ENCODE peak calls at places on chromosomes 13 and 19, in six cellular contexts. I, U, J, Z, M and X are unnamed samples.
A peak's percentile ranks its signal among the peaks of the same experiment; 100 is the strongest.

GRCh38 chr19:372306-372890 is 27.8 kb upstream of the MIER2 start:
- DNase-seq in J (no peak), I (no peak), Z (no peak), U (no peak), M (peak; percentile 70), X (no peak)

GRCh38 chr13:74135306-74136088 is 1.3 kb upstream of the KLF12 start:
- DNase-seq in J (peak; percentile 27), M (peak; percentile 75), Z (no peak), U (peak; percentile 78), I (peak; percentile 76), X (peak; percentile 78)

GRCh38 chr13:26497991-26498423 is 59.5 kb upstream of the WASF3 start:
- DNase-seq in J (no peak), I (no peak), Z (no peak), U (peak; percentile 36), M (peak; percentile 96), X (no peak)

GRCh38 chr19:7831452-7831851 is 1.4 kb downstream of the EVI5L start:
- DNase-seq in I (peak; percentile 79), J (peak; percentile 76), U (peak; percentile 68), Z (peak; percentile 39), M (peak; percentile 34), X (peak; percentile 38)

GRCh38 chr13:28597641-28598040 is 61.3 kb upstream of the POMP start:
- DNase-seq in U (peak; percentile 73), Z (no peak), I (no peak), M (peak; percentile 60), J (no peak), X (no peak)

GRCh38 chr19:35509861-35510625 is 3.4 kb downstream of the DMKN start:
- DNase-seq in Z (peak; percentile 78), U (peak; percentile 35), J (peak; percentile 23), M (peak; percentile 22), I (peak; percentile 95), X (peak; percentile 82)

GRCh38 chr19:53849237-53849676 is 18.4 kb upstream of the MYADM start:
- DNase-seq in Z (no peak), U (peak; percentile 47), I (no peak), J (no peak), M (peak; percentile 23), X (no peak)

GRCh38 chr13:42732073-42732472 is 49.3 kb upstream of the FAM216B start:
- DNase-seq in U (no peak), I (no peak), J (no peak), Z (no peak), M (no peak), X (no peak)

GRCh38 chr19:28710278-28710677 is 502.7 kb downstream of the UQCRFS1 start:
- DNase-seq in J (no peak), I (no peak), U (peak; percentile 76), Z (no peak), M (peak; percentile 67), X (peak; percentile 59)

GRCh38 chr19:8468761-8469458 is 24.1 kb downstream of the HNRNPM start:
- DNase-seq in U (no peak), I (no peak), J (no peak), Z (no peak), M (peak; percentile 74), X (no peak)

GRCh38 chr19:7265963-7266362 is 28.3 kb downstream of the INSR start:
- DNase-seq in U (no peak), J (peak; percentile 24), M (no peak), Z (no peak), I (no peak), X (no peak)

GRCh38 chr13:94660695-94661324 is 51.5 kb downstream of the SOX21 start:
- DNase-seq in I (no peak), J (no peak), U (peak; percentile 38), Z (no peak), M (peak; percentile 41), X (no peak)

GRCh38 chr13:67408823-67409222 is 178.7 kb upstream of the PCDH9 start:
- DNase-seq in J (no peak), Z (no peak), M (no peak), I (no peak), U (peak; percentile 10), X (no peak)

GRCh38 chr19:35609881-35610353 is 2.6 kb upstream of the HAUS5 start:
- DNase-seq in I (no peak), Z (no peak), M (no peak), U (no peak), J (no peak), X (no peak)

GRCh38 chr19:58279042-58279924 is 528 bp downstream of the ZNF8 start:
- DNase-seq in J (peak; percentile 15), U (peak; percentile 78), M (peak; percentile 51), Z (peak; percentile 25), I (peak; percentile 75), X (no peak)

GRCh38 chr19:38210458-38210987 is 13.5 kb downstream of the DPF1 start:
- DNase-seq in I (peak; percentile 92), M (peak; percentile 28), J (no peak), Z (no peak), U (peak; percentile 38), X (peak; percentile 87)

GRCh38 chr19:5302396-5302795 is 38.2 kb downstream of the PTPRS start:
- DNase-seq in Z (no peak), I (no peak), U (no peak), J (no peak), M (no peak), X (no peak)

GRCh38 chr19:10748195-10748923 is 30.5 kb downstream of the DNM2 start:
- DNase-seq in I (no peak), J (no peak), Z (no peak), M (no peak), U (no peak), X (no peak)

GRCh38 chr19:45917421-45918091 is 3.0 kb upstream of the NANOS2 start:
- DNase-seq in M (no peak), J (no peak), U (no peak), I (no peak), Z (no peak), X (no peak)

GRCh38 chr13:61162106-61162505 is 253.5 kb downstream of the PCDH20 start:
- DNase-seq in Z (no peak), I (no peak), U (no peak), M (no peak), J (no peak), X (no peak)
- H3K27ac ChIP-seq in Z (no peak overlapping the region), I (no peak overlapping the region), U (no peak overlapping the region), M (no peak overlapping the region), J (no peak overlapping the region), X (no peak overlapping the region)

DNA sequence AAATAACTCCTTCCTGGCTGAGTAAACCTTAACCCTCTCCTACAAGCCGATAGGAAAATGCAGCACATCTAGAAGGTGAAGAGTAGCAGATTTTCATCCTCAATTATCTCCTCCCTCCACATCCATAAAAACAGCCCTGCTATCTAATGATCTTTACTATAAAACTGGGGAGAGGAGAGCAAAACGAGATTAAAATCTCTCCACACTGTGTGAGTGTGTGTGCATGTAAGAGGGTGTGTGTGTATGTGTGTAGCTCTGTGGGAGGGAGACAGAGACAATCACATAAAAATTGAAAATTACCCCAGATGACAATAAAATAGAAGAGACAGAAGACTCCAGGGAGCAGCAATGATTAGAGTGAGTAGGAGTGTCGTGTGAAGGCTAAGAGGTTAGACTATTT is 682.9 kb downstream of the DIAPH3 start:
- DNase-seq in Z (no peak), M (no peak), J (no peak), U (no peak), I (no peak), X (no peak)
- H2AK5ac ChIP-seq in Z (peak overlapping the region; percentile 14), M (no peak overlapping the region), J (no peak overlapping the region), U (no peak overlapping the region), I (no peak overlapping the region), X (no peak overlapping the region)

GRCh38 chr13:112638157-112638750 is 50.3 kb upstream of the TUBGCP3 start:
- DNase-seq in U (no peak), J (peak; percentile 45), M (no peak), Z (no peak), I (peak; percentile 55), X (no peak)
- H4K91ac ChIP-seq in U (peak overlapping the region; percentile 49), J (peak overlapping the region; percentile 83), M (no peak overlapping the region), Z (no peak overlapping the region), I (no peak overlapping the region), X (no peak overlapping the region)

GRCh38 chr19:55070755-55071502 is 4.7 kb upstream of the EPS8L1 start:
- DNase-seq in M (peak; percentile 58), U (peak; percentile 32), J (peak; percentile 80), I (no peak), Z (no peak), X (no peak)

GRCh38 chr19:55069137-55069858 is 6.3 kb upstream of the RDH13 start:
- DNase-seq in M (no peak), I (peak; percentile 86), J (peak; percentile 85), U (peak; percentile 32), Z (no peak), X (no peak)

GRCh38 chr19:55067869-55068268 is 4.9 kb upstream of the RDH13 start:
- DNase-seq in I (no peak), M (no peak), Z (no peak), U (no peak), J (no peak), X (no peak)

GRCh38 chr19:55069859-55070225 is 5.8 kb upstream of the EPS8L1 start:
- DNase-seq in M (no peak), I (no peak), Z (no peak), J (no peak), U (no peak), X (no peak)

GRCh38 chr19:55068803-55069136 is 5.8 kb upstream of the RDH13 start:
- DNase-seq in Z (no peak), I (no peak), J (no peak), U (no peak), M (no peak), X (no peak)
- H3K27ac ChIP-seq in Z (no peak overlapping the region), I (no peak overlapping the region), J (peak overlapping the region; percentile 57), U (no peak overlapping the region), M (no peak overlapping the region), X (no peak overlapping the region)

GRCh38 chr19:42279148-42279901 is 10.3 kb downstream of the CIC start:
- DNase-seq in J (no peak), I (peak; percentile 50), M (no peak), Z (no peak), U (no peak), X (no peak)
- H2AK5ac ChIP-seq in J (no peak overlapping the region), I (no peak overlapping the region), M (peak overlapping the region; percentile 95), Z (peak overlapping the region; percentile 34), U (peak overlapping the region; percentile 89), X (peak overlapping the region; percentile 48)

GRCh38 chr13:110323172-110323851 is 16.2 kb downstream of the COL4A2 start:
- DNase-seq in M (peak; percentile 96), U (peak; percentile 81), J (peak; percentile 74), Z (no peak), I (peak; percentile 40), X (no peak)
- H4K91ac ChIP-seq in M (peak overlapping the region; percentile 34), U (no peak overlapping the region), J (no peak overlapping the region), Z (no peak overlapping the region), I (no peak overlapping the region), X (no peak overlapping the region)

GRCh38 chr19:3544742-3545668 is 6.0 kb downstream of the TEKTIP1 start:
- DNase-seq in U (peak; percentile 62), M (peak; percentile 26), I (peak; percentile 90), J (peak; percentile 75), Z (no peak), X (peak; percentile 55)

GRCh38 chr19:3545669-3546034 is 6.7 kb downstream of the TEKTIP1 start:
- DNase-seq in Z (no peak), M (no peak), U (no peak), I (no peak), J (no peak), X (no peak)

GRCh38 chr19:3544054-3544376 is 5.0 kb downstream of the TEKTIP1 start:
- DNase-seq in U (no peak), Z (no peak), M (no peak), I (no peak), J (no peak), X (no peak)

GRCh38 chr19:3546119-3546518 is 7.1 kb downstream of the TEKTIP1 start:
- DNase-seq in M (no peak), U (no peak), J (no peak), Z (no peak), I (no peak), X (no peak)

GRCh38 chr19:3543150-3544053 is 4.4 kb downstream of the TEKTIP1 start:
- DNase-seq in M (no peak), I (no peak), J (no peak), Z (no peak), U (no peak), X (no peak)
- H3K27ac ChIP-seq in M (no peak overlapping the region), I (no peak overlapping the region), J (no peak overlapping the region), Z (no peak overlapping the region), U (no peak overlapping the region), X (no peak overlapping the region)